ENCODE peak calls at places on chromosomes 16 and 17, in ten cellular contexts. P is NCI-H1436; G is choroid plexus epithelial cell; V is renal cortical epithelial cell; M is LoVo; B is OCI-M1; R is activated CD8-positive, alpha-beta memory T cell treated with anti-CD3 and anti-CD28 coated beads for 1 hour; K is NCI-H1105; Y is anterior cingulate cortex; D is colonic mucosa. N is an unnamed sample.

GRCh38 chr16:19718624-19718965 is 524 bp downstream of the IQCK start:
- DNase-seq in R (no peak), M (no peak), K (no peak), D (peak; percentile 52), P (no peak), V (no peak), B (peak; percentile 32), Y (no peak), G (peak; percentile 31), N (peak; percentile 55)

GRCh38 chr16:52993179-52993578 is 59.5 kb downstream of the CHD9NB start:
- DNase-seq in D (no peak), B (no peak), P (no peak), M (no peak), Y (no peak), K (no peak), G (no peak), V (no peak), R (no peak), N (no peak)

GRCh38 chr17:79794659-79795511 is 2.0 kb downstream of the CBX8 start:
- DNase-seq in Y (no peak), R (no peak), M (no peak), P (no peak), D (no peak), V (no peak), G (no peak), B (no peak), K (no peak), N (no peak)

GRCh38 chr16:51509336-51509735 is 358.3 kb upstream of the SALL1 start:
- DNase-seq in Y (no peak), R (no peak), V (no peak), K (no peak), G (no peak), B (no peak), P (no peak), D (no peak), M (no peak), N (no peak)

GRCh38 chr16:57196276-57196675 is 10.1 kb downstream of the RSPRY1 start:
- DNase-seq in K (no peak), M (no peak), R (no peak), P (no peak), V (no peak), Y (peak; percentile 21), G (no peak), D (no peak), B (no peak), N (no peak)

GRCh38 chr16:79150128-79150527 is 450.4 kb downstream of the MAF start:
- DNase-seq in Y (no peak), K (no peak), B (no peak), G (no peak), V (no peak), M (peak; percentile 1), D (no peak), R (no peak), P (no peak), N (no peak)

GRCh38 chr17:73308017-73308823 is 3.6 kb downstream of the CDC42EP4 start:
- DNase-seq in D (peak; percentile 96), Y (no peak), R (no peak), M (peak; percentile 91), G (peak; percentile 95), B (peak; percentile 96), K (no peak), V (peak; percentile 90), P (no peak), N (peak; percentile 37)

GRCh38 chr17:29124931-29125270 is 55.3 kb downstream of the MYO18A start:
- DNase-seq in B (peak; percentile 33), V (no peak), K (no peak), G (no peak), Y (no peak), P (no peak), R (no peak), M (peak; percentile 42), D (peak; percentile 86), N (no peak)

GRCh38 chr17:47085736-47086135 is 103.4 kb downstream of the CDC27 start:
- DNase-seq in V (no peak), G (no peak), B (no peak), K (no peak), M (no peak), Y (no peak), P (no peak), D (no peak), R (no peak), N (no peak)

GRCh38 chr17:4365103-4365627 is 1.3 kb downstream of the UBE2G1 start:
- DNase-seq in P (peak; percentile 86), Y (peak; percentile 89), M (peak; percentile 91), G (peak; percentile 94), K (peak; percentile 94), D (peak; percentile 93), V (peak; percentile 90), R (peak; percentile 81), B (peak; percentile 95), N (peak; percentile 90)

GRCh38 chr17:73474370-73474988 is 162.7 kb upstream of the CDC42EP4 start:
- DNase-seq in Y (no peak), P (peak; percentile 56), K (no peak), D (peak; percentile 84), B (peak; percentile 99), G (peak; percentile 86), V (peak; percentile 31), R (no peak), M (peak; percentile 69), N (no peak)

GRCh38 chr17:11627301-11627700 is 29.0 kb downstream of the DNAH9 start:
- DNase-seq in D (no peak), P (no peak), M (no peak), Y (no peak), B (no peak), K (no peak), V (no peak), G (no peak), R (no peak), N (no peak)

GRCh38 chr17:44115585-44116415 is 7.6 kb downstream of the HDAC5 start:
- DNase-seq in G (peak; percentile 58), K (no peak), P (no peak), M (no peak), Y (no peak), D (no peak), R (no peak), B (peak; percentile 54), V (no peak), N (no peak)

GRCh38 chr17:17155568-17155967 is 50.6 kb downstream of the PLD6 start:
- DNase-seq in P (no peak), G (no peak), M (no peak), R (no peak), V (no peak), D (no peak), B (no peak), K (no peak), Y (no peak), N (no peak)

GRCh38 chr16:63789603-63790002 is 1332.3 kb downstream of the CDH11 start:
- DNase-seq in D (no peak), V (peak; percentile 3), R (no peak), K (no peak), M (no peak), Y (no peak), B (peak; percentile 56), G (peak; percentile 2), P (no peak), N (peak; percentile 50)

N was measured in Peyer's patch.